ENCODE peak calls at places on chromosomes 5 and 9, in four cellular contexts. N is A549, V is transverse colon, J is H54. F is an unnamed sample.

GRCh38 chr9:4197548-4197947 is 102.3 kb downstream of the GLIS3 start:
- DNase-seq in V (no peak), J (no peak), N (peak), F (no peak)

GRCh38 chr5:132211787-132212186 is 15.9 kb downstream of the P4HA2 start:
- DNase-seq in N (no peak), V (no peak), J (no peak), F (no peak)

GRCh38 chr9:33209394-33209793 is 30.6 kb upstream of the SPINK4 start:
- DNase-seq in J (no peak), V (no peak), N (no peak), F (no peak)

GRCh38 chr9:75962186-75963036 is 71.9 kb downstream of the PCSK5 start:
- DNase-seq in V (no peak), N (no peak), J (no peak), F (no peak)

GRCh38 chr5:120152472-120152871 is 311.6 kb upstream of the PRR16 start:
- DNase-seq in N (peak), V (no peak), J (no peak), F (peak)

GRCh38 chr5:55303238-55303690 is 4.2 kb downstream of the DHX29 start:
- DNase-seq in V (no peak), J (no peak), N (no peak), F (peak)

GRCh38 chr5:156543348-156543747 is 216.4 kb downstream of the SGCD start:
- DNase-seq in N (no peak), V (no peak), J (no peak), F (no peak)

GRCh38 chr9:132804576-132805295 is 73.3 kb downstream of the AK8 start:
- DNase-seq in J (no peak), V (peak), N (no peak), F (no peak)

GRCh38 chr5:98827161-98827560 is 53.7 kb downstream of the RGMB start:
- DNase-seq in N (peak), J (no peak), V (no peak), F (peak)

GRCh38 chr9:35605336-35606137 is 475 bp downstream of the TESK1 start:
- DNase-seq in J (peak), V (peak), N (no peak), F (no peak)

GRCh38 chr5:111404270-111404769 is 108.0 kb downstream of the STARD4 start:
- DNase-seq in N (no peak), J (no peak), V (no peak), F (no peak)

GRCh38 chr5:149759986-149760699 is 30.0 kb downstream of the PPARGC1B start:
- DNase-seq in V (no peak), N (no peak), J (no peak), F (no peak)

GRCh38 chr9:111438576-111439235 is 45.5 kb downstream of the ECPAS start:
- DNase-seq in J (no peak), N (no peak), V (no peak), F (peak)

GRCh38 chr5:71811779-71812178 is 92.7 kb downstream of the CARTPT start:
- DNase-seq in J (no peak), V (no peak), N (no peak), F (no peak)

GRCh38 chr9:4862506-4863250 is 69.9 kb downstream of the RCL1 start:
- DNase-seq in V (no peak), N (no peak), J (no peak), F (peak)

GRCh38 chr5:27325513-27325912 is 287.1 kb upstream of the CDH9 start:
- DNase-seq in J (no peak), N (no peak), V (no peak), F (peak)

GRCh38 chr5:131939690-131940345 is 5.6 kb downstream of the MEIKIN start:
- DNase-seq in J (no peak), N (no peak), V (no peak), F (no peak)

GRCh38 chr5:160477266-160477970 is 55.8 kb downstream of the PTTG1 start:
- DNase-seq in N (no peak), J (no peak), V (no peak), F (no peak)

GRCh38 chr5:167759411-167759821 is 532.0 kb upstream of the WWC1 start:
- DNase-seq in V (no peak), N (peak), J (peak), F (peak)

GRCh38 chr5:180343846-180344327 is 9.2 kb downstream of the GFPT2 start:
- DNase-seq in N (peak), V (no peak), J (no peak), F (no peak)

GRCh38 chr9:3525088-3525835 is 539 bp downstream of the RFX3 start:
- DNase-seq in V (no peak), J (no peak), N (peak), F (no peak)

GRCh38 chr9:132610661-132611060 is 28.3 kb downstream of the BARHL1 start:
- DNase-seq in J (no peak), N (no peak), V (no peak), F (no peak)

GRCh38 chr9:98775831-98776441 is 20.4 kb downstream of the ANKS6 start:
- DNase-seq in J (peak), N (peak), V (no peak), F (peak)

GRCh38 chr9:36746415-36746814 is 173.7 kb downstream of the MELK start:
- DNase-seq in N (no peak), V (no peak), J (no peak), F (no peak)

GRCh38 chr9:134868751-134869553 is 11.7 kb upstream of the FCN2 start:
- DNase-seq in J (no peak), V (no peak), N (no peak), F (no peak)

GRCh38 chr5:36876389-36876964 is at the start of gene NIPBL:
- DNase-seq in N (peak), V (peak), J (peak), F (peak)
- TF ChIP-seq POLR2A in N (peak), V (peak), J (peak), F (peak)

GRCh38 chr5:33944543-33945132 is 8.5 kb downstream of the RXFP3 start:
- DNase-seq in V (no peak), J (no peak), N (no peak), F (no peak)
- TF ChIP-seq POLR2A in V (no peak), J (no peak), N (no peak), F (no peak)

DNA sequence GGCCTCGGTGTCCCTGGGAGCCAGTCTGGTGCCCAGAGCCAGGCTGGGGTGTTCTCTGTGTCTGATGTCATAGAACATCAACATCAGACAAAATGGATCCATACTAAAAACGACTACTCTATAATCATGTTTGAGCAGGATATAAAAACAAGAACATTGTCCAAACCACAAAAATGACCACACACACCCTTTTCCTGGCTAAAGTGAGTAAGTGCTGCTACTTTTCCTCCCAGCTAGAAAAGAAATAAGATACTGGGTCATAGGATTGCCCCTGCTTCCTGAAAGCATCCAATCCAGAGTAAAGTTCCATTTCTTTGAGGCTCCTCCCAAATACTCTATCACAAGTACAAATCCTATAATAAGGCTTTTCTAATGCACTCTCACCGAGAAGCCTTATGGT is 19.7 kb upstream of the TRAF1 start:
- DNase-seq in J (no peak), V (no peak), N (no peak), F (peak)
- TF ChIP-seq POLR2A in J (no peak), V (no peak), N (no peak), F (no peak)

DNA sequence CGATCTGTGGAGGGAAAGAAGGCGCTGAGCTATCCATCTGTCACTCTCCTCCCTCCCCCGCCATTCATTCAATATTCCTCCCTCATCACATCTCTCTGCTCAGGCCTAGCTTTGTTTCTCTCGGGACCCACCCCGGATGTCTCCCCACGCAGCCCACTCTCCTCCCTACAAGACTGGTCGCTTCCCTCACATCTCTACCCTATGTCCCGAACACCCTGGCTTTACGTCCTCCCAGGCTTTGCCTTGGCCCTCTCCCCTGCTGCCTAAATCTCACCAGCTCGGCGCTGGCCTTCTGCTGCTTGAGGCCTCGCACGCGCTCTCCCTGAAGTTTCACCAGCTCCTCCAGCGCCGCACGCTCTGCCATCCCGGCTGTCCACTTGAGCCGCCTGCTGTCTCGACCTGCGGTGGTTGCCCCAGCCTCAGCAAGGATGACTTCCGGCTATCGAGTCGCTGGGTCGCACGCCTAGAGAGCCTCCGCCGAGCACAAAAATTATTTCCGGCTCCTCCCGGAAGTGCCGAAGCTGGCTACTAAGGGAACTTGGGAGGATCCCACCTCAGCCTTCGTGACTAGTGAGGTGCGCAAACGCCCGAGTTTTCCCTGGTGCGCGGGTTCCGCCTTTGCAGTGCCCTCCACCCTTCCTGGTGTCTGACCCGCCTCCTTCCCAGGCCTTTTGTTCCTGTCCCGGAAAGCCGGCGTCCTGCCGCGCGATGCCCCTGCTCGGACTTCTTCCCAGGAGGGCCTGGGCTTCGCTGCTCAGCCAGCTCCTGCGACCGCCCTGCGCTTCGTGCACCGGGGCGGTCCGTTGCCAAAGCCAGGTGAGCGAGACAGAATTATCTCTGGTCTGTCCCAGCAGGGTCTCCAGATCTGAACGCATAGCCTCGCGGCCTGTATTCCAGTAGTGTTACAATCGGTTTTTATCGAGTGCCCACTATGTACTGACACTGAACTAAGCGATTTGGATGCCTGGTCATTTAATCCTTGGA is at the start of the genes HARS1 and HARS2:
- DNase-seq in J (peak), N (peak), V (peak), F (peak)
- TF ChIP-seq POLR2A in J (peak), N (peak), V (peak), F (peak)

GRCh38 chr9:128117613-128118471 is 9.7 kb downstream of the PTGES2 start:
- DNase-seq in J (peak), N (peak), V (peak), F (peak)
- TF ChIP-seq POLR2A in J (no peak), N (no peak), V (no peak), F (peak)

DNA sequence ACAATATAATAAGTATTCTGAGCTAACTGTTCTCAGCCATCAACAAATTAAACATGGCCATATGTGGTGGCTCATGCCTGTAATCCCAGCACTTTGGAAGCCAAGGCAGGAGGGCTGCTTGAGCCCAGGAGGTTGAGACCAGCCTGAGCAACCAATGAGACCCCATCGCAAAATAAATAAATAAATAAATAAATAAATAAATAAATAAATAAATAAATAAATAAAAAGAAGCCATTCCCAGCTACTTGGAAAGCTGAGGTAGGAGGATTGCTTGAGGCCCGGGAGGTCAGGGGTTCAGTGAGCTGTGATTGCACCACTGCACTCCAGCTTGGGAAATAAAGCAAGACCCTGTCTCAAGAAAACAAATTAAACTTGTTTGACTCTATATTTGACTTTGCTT is 1256.4 kb downstream of the EFNA5 start:
- DNase-seq in V (no peak), J (no peak), N (no peak), F (no peak)
- TF ChIP-seq POLR2A in V (no peak), J (no peak), N (no peak), F (no peak)

DNA sequence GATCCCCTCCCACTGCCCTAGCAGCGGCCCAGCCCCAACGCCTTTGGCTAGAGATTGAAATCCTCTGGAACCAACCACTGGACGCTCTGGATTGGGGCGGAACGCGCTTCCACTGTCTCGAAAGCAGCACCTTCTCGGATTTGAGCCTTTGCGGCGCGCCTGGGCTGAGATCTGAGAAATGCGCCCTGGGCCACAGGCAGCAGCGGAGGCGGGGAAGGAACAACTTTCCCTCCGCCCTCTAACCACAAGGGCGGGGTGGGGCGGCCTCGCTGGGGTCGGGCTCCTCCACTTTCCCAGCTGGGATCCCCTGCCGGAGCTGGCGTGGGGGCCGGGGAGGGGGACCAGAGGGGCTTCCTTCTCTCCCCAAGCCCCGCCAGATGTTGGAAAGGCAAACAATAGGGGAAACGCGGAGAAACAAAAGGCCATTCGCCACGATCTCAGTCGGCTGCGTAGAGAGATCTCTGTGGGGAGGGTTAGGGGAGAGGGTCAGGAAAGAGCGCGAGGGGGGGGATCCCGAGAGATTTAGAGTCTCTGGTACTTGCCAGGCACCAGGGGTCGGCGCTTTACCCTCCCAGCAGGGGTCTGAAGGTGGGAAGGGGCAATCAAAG is 1.2 kb downstream of the MOB3B start:
- DNase-seq in V (peak), J (no peak), N (no peak), F (peak)
- TF ChIP-seq POLR2A in V (peak), J (no peak), N (no peak), F (no peak)

F was measured in IMR-90.